ENCODE peak calls at places on chromosomes 13 and 19, in five cellular contexts. E, H, D, T and C are unnamed samples.
A peak's percentile ranks its signal among the peaks of the same experiment; 100 is the strongest.

GRCh38 chr13:71359641-71360040 is 507.4 kb downstream of the DACH1 start:
- DNase-seq in E (no peak), H (no peak), D (no peak), T (peak; percentile 7), C (no peak)

GRCh38 chr13:48400820-48401219 is 12.1 kb downstream of the LPAR6 start:
- DNase-seq in T (peak; percentile 90), H (peak; percentile 32), D (no peak), E (no peak), C (no peak)

GRCh38 chr13:21834511-21834910 is 163.6 kb downstream of the FGF9 start:
- DNase-seq in H (no peak), D (no peak), T (no peak), E (no peak), C (no peak)

GRCh38 chr13:76820759-76821158 is 65.4 kb downstream of the KCTD12 start:
- DNase-seq in D (no peak), T (peak; percentile 53), E (no peak), H (no peak), C (no peak)

GRCh38 chr19:51480590-51480989 is 2.3 kb downstream of the CEACAM18 start:
- DNase-seq in E (peak; percentile 16), D (no peak), T (peak; percentile 20), H (peak; percentile 38), C (no peak)

GRCh38 chr13:75312884-75313520 is 169.0 kb downstream of the TBC1D4 start:
- DNase-seq in D (peak; percentile 4), H (no peak), E (peak; percentile 64), T (no peak), C (peak; percentile 22)

GRCh38 chr19:19160489-19161035 is 9.5 kb downstream of the MEF2B start:
- DNase-seq in T (no peak), D (no peak), H (no peak), E (no peak), C (no peak)

GRCh38 chr13:89115307-89115706 is 1444.1 kb downstream of the SLITRK5 start:
- DNase-seq in D (no peak), T (no peak), H (no peak), E (no peak), C (no peak)

GRCh38 chr13:99419591-99420243 is 81.6 kb upstream of the TM9SF2 start:
- DNase-seq in D (no peak), T (no peak), E (no peak), H (no peak), C (no peak)

GRCh38 chr19:32407004-32407992 is 1.7 kb downstream of the DPY19L3 start:
- DNase-seq in H (no peak), T (peak; percentile 31), E (no peak), D (no peak), C (no peak)

GRCh38 chr13:80173224-80173623 is 167.7 kb downstream of the SPRY2 start:
- DNase-seq in D (no peak), T (no peak), H (no peak), E (no peak), C (no peak)

GRCh38 chr19:23382955-23383354 is 12.3 kb downstream of the ZNF91 start:
- DNase-seq in D (no peak), E (no peak), H (no peak), T (no peak), C (no peak)

GRCh38 chr19:47663911-47664771 is 49.1 kb upstream of the EHD2 start:
- DNase-seq in T (peak; percentile 100), H (peak; percentile 84), E (no peak), D (no peak), C (no peak)

GRCh38 chr19:1041272-1041834 is 1.4 kb downstream of the ABCA7 start:
- DNase-seq in D (no peak), T (no peak), E (no peak), H (no peak), C (no peak)

GRCh38 chr19:5338661-5339469 is 1.7 kb downstream of the PTPRS start:
- DNase-seq in D (no peak), H (peak; percentile 34), T (no peak), E (no peak), C (no peak)

GRCh38 chr19:2797280-2797679 is 12.0 kb downstream of the THOP1 start:
- DNase-seq in T (no peak), D (no peak), H (no peak), E (no peak), C (no peak)

GRCh38 chr19:46784262-46785053 is 3.9 kb downstream of the SLC1A5 start:
- DNase-seq in T (peak; percentile 93), D (peak; percentile 12), H (peak; percentile 84), E (peak; percentile 84), C (peak; percentile 59)

GRCh38 chr13:52084971-52085370 is 43.9 kb downstream of the NEK5 start:
- DNase-seq in D (no peak), E (no peak), T (no peak), H (no peak), C (no peak)

GRCh38 chr13:93080587-93080986 is 146.0 kb upstream of the GPC6 start:
- DNase-seq in E (no peak), H (no peak), D (no peak), T (peak; percentile 80), C (no peak)

GRCh38 chr13:24888291-24888931 is 124.4 kb downstream of the RNF17 start:
- DNase-seq in T (no peak), D (no peak), E (no peak), H (no peak), C (no peak)

GRCh38 chr13:74641586-74641985 is 507.4 kb upstream of the KLF12 start:
- DNase-seq in E (no peak), H (no peak), D (no peak), T (peak; percentile 10), C (no peak)

GRCh38 chr13:67120872-67121531 is 109.1 kb downstream of the PCDH9 start:
- DNase-seq in H (no peak), E (no peak), T (peak; percentile 50), D (no peak), C (no peak)

GRCh38 chr13:30847697-30848307 is 58.3 kb upstream of the MEDAG start:
- DNase-seq in D (no peak), H (peak; percentile 57), E (no peak), T (peak; percentile 100), C (no peak)

GRCh38 chr19:19040417-19040816 is 7.0 kb downstream of the ARMC6 start:
- DNase-seq in E (no peak), T (peak; percentile 96), H (peak; percentile 69), D (no peak), C (no peak)

GRCh38 chr19:16915135-16915534 is 26.3 kb downstream of the F2RL3 start:
- DNase-seq in E (no peak), T (no peak), H (no peak), D (no peak), C (no peak)

GRCh38 chr19:29514525-29515232 is 11.1 kb upstream of the VSTM2B start:
- DNase-seq in H (no peak), T (no peak), E (no peak), D (no peak), C (no peak)

GRCh38 chr13:95267662-95268369 is 33.4 kb downstream of the ABCC4 start:
- DNase-seq in E (no peak), D (no peak), T (peak; percentile 93), H (peak; percentile 76), C (no peak)

GRCh38 chr13:112466132-112467025 is 90.2 kb downstream of the SPACA7 start:
- DNase-seq in T (no peak), E (no peak), H (no peak), D (no peak), C (no peak)

GRCh38 chr19:7418575-7418974 is 69.8 kb downstream of the ARHGEF18 start:
- DNase-seq in T (no peak), D (no peak), E (no peak), H (no peak), C (no peak)